ENCODE peak calls at places on chromosomes 12 and 14, in seven cellular contexts. S is caudate nucleus, L is amygdala, V is left colon, H is adipocyte, P is MM.1S, E is amniotic epithelial cell. D is an unnamed sample.
A peak's percentile ranks its signal among the peaks of the same experiment; 100 is the strongest.

GRCh38 chr12:104498211-104498801 is 41.6 kb downstream of the CHST11 start:
- DNase-seq in S (no peak), L (no peak), V (no peak), H (no peak), P (no peak), E (no peak), D (peak; percentile 18)

GRCh38 chr14:71319646-71320045 is 412.4 kb downstream of the PCNX1 start:
- DNase-seq in S (no peak), L (no peak), V (peak; percentile 27), H (no peak), P (peak; percentile 16), E (no peak), D (no peak)

GRCh38 chr12:105640780-105641179 is 310.3 kb downstream of the C12orf75 start:
- DNase-seq in S (no peak), L (no peak), V (no peak), H (no peak), P (no peak), E (no peak), D (no peak)

GRCh38 chr14:25220514-25220913 is 170.6 kb upstream of the STXBP6 start:
- DNase-seq in S (no peak), L (no peak), V (no peak), H (no peak), P (no peak), E (no peak), D (no peak)

GRCh38 chr14:105525861-105526780 is at the start of gene TMEM121:
- DNase-seq in S (peak; percentile 52), L (no peak), V (no peak), H (peak; percentile 71), P (peak; percentile 33), E (no peak), D (no peak)

GRCh38 chr14:38197001-38197760 is 10.5 kb upstream of the SSTR1 start:
- DNase-seq in S (no peak), L (no peak), V (no peak), H (peak; percentile 80), P (peak; percentile 6), E (no peak), D (peak; percentile 33)

GRCh38 chr14:32607399-32607798 is 278.3 kb downstream of the AKAP6 start:
- DNase-seq in S (no peak), L (no peak), V (no peak), H (no peak), P (no peak), E (peak; percentile 55), D (peak; percentile 41)

GRCh38 chr12:55717397-55718007 is 1.7 kb downstream of the BLOC1S1 start:
- DNase-seq in S (no peak), L (no peak), V (peak; percentile 84), H (no peak), P (no peak), E (peak; percentile 60), D (no peak)

GRCh38 chr14:64929003-64929337 is 13.6 kb downstream of the GPX2 start:
- DNase-seq in S (no peak), L (no peak), V (no peak), H (no peak), P (no peak), E (no peak), D (no peak)

D was measured in fibroblast of villous mesenchyme.